ENCODE peak calls at places on chromosome 14, in four cellular contexts. One of them, this sample, is unnamed. For H3K9me1, the result is how much of the 10 kb centered on the place peaks cover.

GRCh38 chr14:68695326-68695768 is 97.5 kb downstream of the ZFP36L1 start:
- DNase-seq in K562: no peak
- DNase-seq in keratinocyte: peak
- DNase-seq in IMR-90: peak
- DNase-seq in this sample: peak

GRCh38 chr14:104855532-104856090 is 9.5 kb upstream of the CEP170B start:
- DNase-seq in IMR-90: no peak
- DNase-seq in keratinocyte: no peak
- DNase-seq in K562: no peak
- DNase-seq in this sample: no peak

GRCh38 chr14:28671425-28671824 is 95.2 kb upstream of the FOXG1 start:
- DNase-seq in IMR-90: peak
- DNase-seq in K562: no peak
- DNase-seq in keratinocyte: no peak
- DNase-seq in this sample: peak

GRCh38 chr14:52547027-52547426 is 5.3 kb downstream of the TXNDC16 start:
- DNase-seq in keratinocyte: no peak
- DNase-seq in K562: no peak
- DNase-seq in IMR-90: no peak
- DNase-seq in this sample: no peak

GRCh38 chr14:93142854-93143652 is 27.3 kb upstream of the ITPK1 start:
- DNase-seq in IMR-90: no peak
- DNase-seq in keratinocyte: no peak
- DNase-seq in K562: no peak
- DNase-seq in this sample: no peak

GRCh38 chr14:69156224-69156623 is 3.3 kb upstream of the DCAF5 start:
- DNase-seq in keratinocyte: no peak
- DNase-seq in K562: no peak
- DNase-seq in IMR-90: no peak
- DNase-seq in this sample: no peak

GRCh38 chr14:79028281-79028680 is 858.1 kb downstream of the NRXN3 start:
- DNase-seq in IMR-90: no peak
- DNase-seq in keratinocyte: no peak
- DNase-seq in K562: no peak
- DNase-seq in this sample: no peak

GRCh38 chr14:69708586-69709169 is 58.3 kb upstream of the SRSF5 start:
- DNase-seq in keratinocyte: no peak
- DNase-seq in IMR-90: no peak
- DNase-seq in K562: no peak
- DNase-seq in this sample: no peak

GRCh38 chr14:103710771-103711392 is 4.4 kb downstream of the XRCC3 start:
- DNase-seq in K562: no peak
- DNase-seq in IMR-90: no peak
- DNase-seq in keratinocyte: no peak
- DNase-seq in this sample: no peak

GRCh38 chr14:95258754-95259593 is 60.7 kb downstream of the CLMN start:
- DNase-seq in keratinocyte: no peak
- DNase-seq in IMR-90: no peak
- DNase-seq in K562: no peak
- DNase-seq in this sample: peak

GRCh38 chr14:71749613-71750238 is 182.5 kb upstream of the RGS6 start:
- DNase-seq in K562: no peak
- DNase-seq in IMR-90: no peak
- DNase-seq in keratinocyte: no peak
- DNase-seq in this sample: no peak

GRCh38 chr14:95885866-95886265 is 9.2 kb downstream of the TUNAR start:
- DNase-seq in K562: no peak
- DNase-seq in keratinocyte: no peak
- DNase-seq in IMR-90: no peak
- DNase-seq in this sample: no peak

GRCh38 chr14:94897092-94897491 is 127.2 kb upstream of the GSC start:
- DNase-seq in keratinocyte: no peak
- DNase-seq in IMR-90: no peak
- DNase-seq in K562: no peak
- DNase-seq in this sample: no peak

GRCh38 chr14:85934123-85934885 is 404.4 kb downstream of the FLRT2 start:
- DNase-seq in IMR-90: no peak
- DNase-seq in keratinocyte: no peak
- DNase-seq in K562: no peak
- DNase-seq in this sample: peak

GRCh38 chr14:95774265-95775160 is 60.6 kb upstream of the TCL1A start:
- DNase-seq in IMR-90: peak
- DNase-seq in keratinocyte: peak
- DNase-seq in K562: peak
- DNase-seq in this sample: peak

GRCh38 chr14:50871223-50871622 is 630 bp upstream of the ABHD12B start:
- DNase-seq in keratinocyte: no peak
- DNase-seq in IMR-90: no peak
- DNase-seq in K562: no peak
- DNase-seq in this sample: no peak

GRCh38 chr14:23483216-23483854 is 13.8 kb downstream of the NGDN start:
- DNase-seq in IMR-90: peak
- DNase-seq in keratinocyte: no peak
- DNase-seq in K562: peak
- DNase-seq in this sample: no peak

GRCh38 chr14:92986254-92987147 is 63.6 kb downstream of the CHGA start:
- DNase-seq in keratinocyte: no peak
- DNase-seq in IMR-90: peak
- DNase-seq in K562: no peak
- DNase-seq in this sample: peak

GRCh38 chr14:65832431-65833253 is 420.1 kb downstream of the FUT8 start:
- DNase-seq in keratinocyte: no peak
- DNase-seq in IMR-90: peak
- DNase-seq in K562: no peak
- DNase-seq in this sample: peak

GRCh38 chr14:35818346-35819115 is 7.6 kb upstream of the BRMS1L start:
- DNase-seq in keratinocyte: no peak
- DNase-seq in IMR-90: peak
- DNase-seq in K562: peak
- DNase-seq in this sample: peak

GRCh38 chr14:26008290-26008689 is 589.5 kb downstream of the NOVA1 start:
- DNase-seq in K562: no peak
- DNase-seq in IMR-90: no peak
- DNase-seq in keratinocyte: no peak
- DNase-seq in this sample: peak

GRCh38 chr14:31127690-31128089 is 79.9 kb downstream of the HECTD1 start:
- DNase-seq in keratinocyte: no peak
- DNase-seq in K562: no peak
- DNase-seq in IMR-90: no peak
- DNase-seq in this sample: no peak

GRCh38 chr14:55352201-55352600 is 59.4 kb downstream of the ATG14 start:
- DNase-seq in keratinocyte: no peak
- DNase-seq in IMR-90: no peak
- DNase-seq in K562: no peak
- DNase-seq in this sample: no peak

GRCh38 chr14:87149583-87150354 is 843.2 kb downstream of the GALC start:
- DNase-seq in keratinocyte: no peak
- DNase-seq in K562: no peak
- DNase-seq in IMR-90: peak
- DNase-seq in this sample: no peak

GRCh38 chr14:70005281-70005805 is 126.1 kb downstream of the SMOC1 start:
- DNase-seq in K562: no peak
- DNase-seq in IMR-90: no peak
- DNase-seq in keratinocyte: no peak
- DNase-seq in this sample: no peak

GRCh38 chr14:73269729-73270651 is 32.7 kb downstream of the PAPLN start:
- DNase-seq in keratinocyte: no peak
- DNase-seq in IMR-90: peak
- DNase-seq in K562: no peak
- DNase-seq in this sample: peak
- H3K9me1 ChIP-seq in keratinocyte: under half
- H3K9me1 ChIP-seq in IMR-90: under half
- H3K9me1 ChIP-seq in K562: under half
- H3K9me1 ChIP-seq in this sample: under half

GRCh38 chr14:44369401-44370123 is 137.5 kb downstream of the FSCB start:
- DNase-seq in K562: no peak
- DNase-seq in IMR-90: no peak
- DNase-seq in keratinocyte: no peak
- DNase-seq in this sample: no peak
- H3K9me1 ChIP-seq in K562: under half
- H3K9me1 ChIP-seq in IMR-90: under half
- H3K9me1 ChIP-seq in keratinocyte: under half
- H3K9me1 ChIP-seq in this sample: under half

DNA sequence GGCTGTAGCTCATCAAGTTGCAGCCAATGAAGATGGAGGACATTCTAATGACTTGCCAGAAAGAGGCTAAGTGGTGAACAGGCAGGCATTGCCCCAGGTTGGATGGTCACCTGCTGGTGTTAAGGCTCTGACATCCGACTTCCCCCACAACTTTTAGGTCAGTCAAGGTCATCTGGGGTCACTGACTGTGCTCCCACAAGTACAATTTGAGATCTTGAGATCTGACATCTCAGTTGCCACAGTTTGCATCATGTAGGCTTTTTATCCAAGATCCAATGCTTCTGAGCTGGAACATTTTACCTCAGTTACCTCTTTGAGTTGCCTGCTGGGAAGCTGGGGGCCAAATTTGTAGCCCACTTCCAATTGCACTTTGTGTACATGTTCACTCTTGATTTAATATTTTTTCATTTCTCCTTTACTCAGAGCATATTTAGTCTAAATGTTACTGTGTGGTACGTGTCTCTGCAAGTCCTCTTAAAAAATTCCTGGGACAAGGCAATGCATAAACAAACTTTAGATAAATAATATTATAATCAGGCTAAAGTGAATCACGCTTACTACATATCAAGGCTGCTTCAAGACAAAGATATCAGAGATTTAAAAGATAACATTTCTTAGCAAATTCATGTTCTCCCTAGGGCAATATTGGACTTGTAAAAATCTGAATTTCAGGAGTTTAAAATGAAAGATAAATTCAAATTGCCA is 61.4 kb downstream of the SEL1L start:
- DNase-seq in keratinocyte: no peak
- DNase-seq in K562: no peak
- DNase-seq in IMR-90: peak
- DNase-seq in this sample: no peak
- H3K9me1 ChIP-seq in keratinocyte: under half
- H3K9me1 ChIP-seq in K562: under half
- H3K9me1 ChIP-seq in IMR-90: under half
- H3K9me1 ChIP-seq in this sample: under half

DNA sequence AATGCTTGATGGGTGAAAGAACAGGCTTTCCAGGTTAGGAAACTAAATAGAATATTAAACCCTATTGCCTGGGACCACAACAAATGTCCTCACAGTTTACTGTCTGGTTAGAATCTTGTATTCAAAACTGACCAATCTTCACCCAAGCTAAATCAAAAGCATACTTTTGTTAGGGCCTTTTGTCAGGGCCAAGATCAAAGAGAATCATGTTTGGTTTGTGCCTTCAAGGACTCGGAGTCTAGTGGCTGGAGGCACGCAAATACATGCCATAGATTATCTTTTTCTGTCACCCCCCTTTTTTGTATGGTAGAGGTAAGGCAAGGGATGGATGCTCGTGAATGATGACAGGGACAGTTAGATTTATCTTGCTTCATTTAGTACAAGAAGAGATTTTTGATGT is 51.1 kb upstream of the AKAP6 start:
- DNase-seq in K562: no peak
- DNase-seq in IMR-90: no peak
- DNase-seq in keratinocyte: no peak
- DNase-seq in this sample: no peak
- H3K9me1 ChIP-seq in K562: under half
- H3K9me1 ChIP-seq in IMR-90: under half
- H3K9me1 ChIP-seq in keratinocyte: under half
- H3K9me1 ChIP-seq in this sample: under half

This sample was measured in endothelial cell of umbilical vein.